ENCODE peak calls at places on chromosomes 7 and 10, in nine cellular contexts. C is HCT116; D is HepG2; W is cardiac muscle cell; H is stimulated activated CD4-positive, alpha-beta T cell treated with anti-CD3 and anti-CD28 coated beads, Interleukin-4, amount 100 ng/mL, for 48 hours; L is fibroblast of mammary gland; S is gastrocnemius medialis; Q is HT1080; Y is CD4-positive, alpha-beta T cell. J is an unnamed sample.

GRCh38 chr7:13132314-13132713 is 444.9 kb downstream of the ARL4A start:
- DNase-seq in H (no peak), Q (no peak), W (no peak), L (no peak), S (no peak), D (no peak), C (no peak), Y (no peak), J (no peak)

GRCh38 chr7:8724080-8724718 is 290.8 kb downstream of the NXPH1 start:
- DNase-seq in D (peak; percentile 37), Y (no peak), L (no peak), W (no peak), S (no peak), H (no peak), Q (peak; percentile 25), C (no peak), J (peak; percentile 68)

GRCh38 chr10:46555713-46556514 is 544 bp downstream of the GPRIN2 start:
- DNase-seq in C (no peak), L (no peak), D (no peak), S (peak; percentile 10), H (no peak), Y (no peak), W (no peak), Q (no peak), J (no peak)

GRCh38 chr7:952548-953441 is 1.7 kb downstream of the ADAP1 start:
- DNase-seq in Y (no peak), Q (no peak), L (no peak), D (no peak), H (no peak), W (no peak), S (no peak), C (no peak), J (no peak)

GRCh38 chr10:114802177-114802576 is 19.4 kb upstream of the FHIP2A start:
- DNase-seq in Q (no peak), L (no peak), S (no peak), W (no peak), C (no peak), D (no peak), Y (no peak), H (no peak), J (no peak)

GRCh38 chr10:76086571-76087260 is 655.3 kb downstream of the LRMDA start:
- DNase-seq in S (peak; percentile 79), L (peak; percentile 95), H (no peak), W (peak; percentile 80), D (peak; percentile 60), Q (peak; percentile 55), C (no peak), Y (no peak), J (peak; percentile 23)

GRCh38 chr10:131911451-131911850 is 10.6 kb downstream of the PPP2R2D start:
- DNase-seq in D (no peak), Y (no peak), Q (no peak), L (no peak), C (no peak), H (no peak), S (no peak), W (no peak), J (no peak)

GRCh38 chr7:20299647-20300312 is 30.9 kb upstream of the ITGB8 start:
- DNase-seq in W (peak; percentile 37), D (no peak), L (peak; percentile 36), C (no peak), H (no peak), Q (no peak), S (no peak), Y (no peak), J (no peak)

GRCh38 chr7:3244241-3244814 is 56.7 kb upstream of the SDK1 start:
- DNase-seq in D (peak; percentile 56), W (peak; percentile 30), L (peak; percentile 86), H (no peak), C (peak; percentile 47), Y (no peak), S (no peak), Q (peak; percentile 80), J (peak; percentile 1)

J was measured in RKO.